ENCODE peak calls at places on chromosomes 7 and 10, in five cellular contexts. X is colonic mucosa, V is astrocyte, E is SK-N-SH, K is transverse colon. J is an unnamed sample. For H3K4me1, the result is how much of the 10 kb centered on the place peaks cover.

GRCh38 chr7:152054377-152055230 is 29.1 kb downstream of the GALNT11 start:
- DNase-seq in V (peak), X (no peak), E (no peak), K (no peak), J (peak)

GRCh38 chr10:50937230-50937907 is 51.9 kb upstream of the A1CF start:
- DNase-seq in K (no peak), E (peak), X (peak), V (peak), J (no peak)

GRCh38 chr10:80281292-80281691 is 8.2 kb downstream of the MAT1A start:
- DNase-seq in E (no peak), K (no peak), X (peak), V (no peak), J (no peak)

GRCh38 chr10:80271416-80271815 is 18.0 kb downstream of the MAT1A start:
- DNase-seq in E (no peak), X (no peak), K (no peak), V (no peak), J (no peak)

GRCh38 chr10:99427566-99428150 is 2.8 kb downstream of the GOT1 start:
- DNase-seq in X (no peak), K (no peak), E (no peak), V (no peak), J (no peak)

GRCh38 chr10:91343010-91343409 is 67.1 kb upstream of the HECTD2 start:
- DNase-seq in V (no peak), E (no peak), K (no peak), X (no peak), J (no peak)

GRCh38 chr7:108584211-108584610 is 14.5 kb downstream of the DNAJB9 start:
- DNase-seq in X (no peak), E (no peak), K (no peak), V (no peak), J (no peak)

GRCh38 chr7:103348452-103348851 is 1.0 kb downstream of the PSMC2 start:
- DNase-seq in V (no peak), X (no peak), K (no peak), E (no peak), J (no peak)

GRCh38 chr10:80909254-80909653 is 371.6 kb downstream of the SH2D4B start:
- DNase-seq in V (no peak), K (no peak), X (no peak), E (no peak), J (no peak)

GRCh38 chr10:117007080-117007479 is 2.1 kb upstream of the SHTN1 start:
- DNase-seq in K (no peak), X (no peak), V (peak), E (peak), J (no peak)

GRCh38 chr10:15809450-15809849 is 50.9 kb downstream of the MINDY3 start:
- DNase-seq in K (no peak), V (no peak), X (no peak), E (no peak), J (no peak)

GRCh38 chr10:76209135-76209534 is 777.7 kb downstream of the LRMDA start:
- DNase-seq in E (no peak), X (no peak), V (no peak), K (no peak), J (no peak)

GRCh38 chr10:102628451-102628911 is 15.8 kb upstream of the TRIM8 start:
- DNase-seq in K (no peak), X (no peak), V (no peak), E (peak), J (peak)

GRCh38 chr10:62853710-62854109 is 37.5 kb upstream of the EGR2 start:
- DNase-seq in E (no peak), V (no peak), K (no peak), X (no peak), J (no peak)

GRCh38 chr7:45186261-45186813 is 28.7 kb downstream of the RAMP3 start:
- DNase-seq in K (no peak), X (no peak), V (no peak), E (no peak), J (no peak)

GRCh38 chr10:70619271-70620019 is 16.9 kb upstream of the PRF1 start:
- DNase-seq in V (peak), E (no peak), X (no peak), K (no peak), J (no peak)

GRCh38 chr7:142357953-142358520 is 100.2 kb upstream of the PRSS58 start:
- DNase-seq in X (peak), E (peak), K (peak), V (peak), J (no peak)

GRCh38 chr10:93075369-93076221 is 1.9 kb downstream of the CYP26A1 start:
- DNase-seq in E (no peak), V (no peak), K (no peak), X (no peak), J (no peak)

GRCh38 chr10:71542476-71542875 is 145.8 kb downstream of the CDH23 start:
- DNase-seq in X (no peak), K (no peak), E (peak), V (no peak), J (no peak)

GRCh38 chr7:1042161-1042833 is 2.0 kb upstream of the GPR146 start:
- DNase-seq in V (no peak), E (no peak), K (no peak), X (no peak), J (no peak)

GRCh38 chr7:74206589-74207120 is 3.2 kb upstream of the LAT2 start:
- DNase-seq in V (peak), K (peak), E (peak), X (peak), J (peak)

GRCh38 chr7:83162402-83163256 is at the start of gene PCLO:
- DNase-seq in X (peak), V (peak), K (peak), E (peak), J (peak)

GRCh38 chr7:84492565-84493034 is 298.0 kb upstream of the SEMA3A start:
- DNase-seq in V (no peak), E (peak), X (no peak), K (no peak), J (no peak)

GRCh38 chr7:84490661-84491060 is 296.1 kb upstream of the SEMA3A start:
- DNase-seq in K (no peak), E (no peak), V (peak), X (no peak), J (no peak)

GRCh38 chr7:84497873-84498272 is 303.3 kb upstream of the SEMA3A start:
- DNase-seq in V (peak), K (no peak), X (no peak), E (no peak), J (no peak)

DNA sequence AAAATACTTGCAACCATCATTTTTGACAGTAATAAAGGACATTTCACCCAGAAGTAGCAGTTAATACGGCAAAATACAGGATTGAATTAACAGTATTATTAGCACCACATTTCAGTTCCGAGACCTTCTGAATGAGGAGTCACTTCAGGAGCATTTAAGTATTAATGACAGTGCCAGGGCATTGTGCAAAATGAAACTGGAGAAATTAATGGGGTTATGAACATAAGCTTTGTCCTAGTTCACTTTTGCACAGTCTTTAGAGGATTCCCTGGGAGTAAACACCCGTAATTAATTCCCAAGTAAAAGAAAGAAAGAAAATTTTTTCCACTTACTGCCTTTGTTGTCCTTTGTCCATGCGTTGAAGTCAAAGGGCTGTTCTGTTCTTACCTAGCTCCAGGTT is 297.5 kb upstream of the SEMA3A start:
- DNase-seq in V (no peak), K (no peak), X (no peak), E (no peak), J (no peak)
- H3K4me3 ChIP-seq in V (no peak), K (no peak), X (no peak), E (peak), J (no peak)

DNA sequence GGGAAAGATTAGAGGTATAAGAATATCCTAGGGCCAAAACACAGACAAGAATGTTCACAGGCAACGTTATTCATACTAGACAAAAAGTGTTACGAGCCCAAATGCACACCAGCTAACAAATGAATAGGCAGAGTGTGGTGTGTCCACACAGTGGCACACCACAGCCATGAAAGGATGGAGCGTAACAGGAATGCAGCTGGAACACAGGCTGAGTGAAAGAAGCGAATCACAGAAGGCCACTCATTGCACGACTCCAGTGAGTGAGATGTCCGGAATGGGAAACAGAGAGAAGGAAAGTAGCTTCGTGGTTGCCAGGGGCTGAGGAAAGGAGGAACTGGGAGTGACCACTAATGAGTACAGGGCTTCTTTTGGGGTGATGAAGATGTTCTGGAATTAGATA is 198.8 kb downstream of the TNS3 start:
- DNase-seq in E (no peak), K (peak), X (no peak), V (peak), J (no peak)
- H3K4me1 ChIP-seq in E (under half), K (under half), X (under half), V (under half), J (under half)

GRCh38 chr7:33814958-33815735 is 90.2 kb upstream of the BMPER start:
- DNase-seq in K (no peak), E (no peak), V (no peak), X (no peak), J (no peak)
- H3K27ac ChIP-seq in K (no peak), E (no peak), V (no peak), X (no peak), J (peak)

GRCh38 chr7:28646371-28647075 is 234.2 kb downstream of the CREB5 start:
- DNase-seq in K (no peak), X (no peak), V (no peak), E (no peak), J (no peak)

GRCh38 chr7:28641752-28642546 is 229.6 kb downstream of the CREB5 start:
- DNase-seq in K (no peak), E (no peak), V (no peak), X (no peak), J (no peak)

GRCh38 chr7:28647076-28647421 is 234.7 kb downstream of the CREB5 start:
- DNase-seq in X (no peak), K (no peak), E (no peak), V (no peak), J (no peak)

GRCh38 chr7:28645866-28646265 is 233.5 kb downstream of the CREB5 start:
- DNase-seq in X (no peak), V (no peak), E (no peak), K (no peak), J (no peak)

DNA sequence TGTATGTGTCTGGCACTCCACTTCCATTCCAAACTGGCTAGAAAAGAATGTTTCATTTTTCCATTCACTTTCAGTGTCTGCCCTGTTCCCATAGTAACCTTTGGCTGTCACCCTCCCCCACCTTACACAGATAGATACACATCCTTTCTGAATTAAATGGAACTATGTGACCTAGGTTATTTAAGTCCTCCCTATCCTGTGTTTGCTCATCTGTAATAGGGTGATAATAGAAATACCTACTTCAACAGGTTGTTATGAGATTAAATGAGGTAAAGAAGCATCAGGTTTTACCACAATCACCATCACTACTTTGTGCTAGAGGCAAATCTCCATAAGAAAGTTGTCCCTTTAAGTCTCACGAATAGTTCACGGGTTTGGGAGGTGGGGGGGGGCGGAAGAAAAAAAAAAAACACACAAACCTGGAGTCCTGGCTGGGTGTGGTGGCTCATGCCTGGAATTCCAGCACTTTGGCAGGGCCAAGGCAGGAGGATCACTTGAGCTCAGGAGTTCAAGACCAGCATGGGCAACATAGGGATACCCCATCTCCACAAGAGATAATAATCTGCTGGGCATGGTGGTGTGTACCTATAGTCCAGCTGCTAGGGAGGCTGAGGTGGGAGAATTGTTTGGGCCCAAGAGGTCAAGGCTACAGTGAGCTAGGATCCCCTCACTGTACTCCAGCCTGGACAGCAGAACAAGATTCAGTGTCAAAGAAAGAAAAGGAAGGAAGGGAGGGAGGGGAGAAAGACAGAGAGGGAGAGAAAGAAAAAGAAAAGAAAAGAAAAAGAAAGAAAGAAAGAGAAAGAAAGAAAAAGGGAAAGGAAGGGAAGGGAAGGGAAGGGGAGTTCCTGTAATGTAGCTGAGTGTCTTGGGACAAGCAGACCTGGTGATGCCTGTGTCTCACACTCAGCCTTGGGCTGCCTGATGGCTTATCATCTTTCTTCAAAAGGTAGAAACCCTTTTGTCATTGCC is 231.3 kb downstream of the CREB5 start:
- DNase-seq in K (no peak), V (no peak), X (no peak), E (no peak), J (no peak)
- H3K4me3 ChIP-seq in K (no peak), V (no peak), X (no peak), E (no peak), J (no peak)

GRCh38 chr7:50305697-50306300 is 1.3 kb downstream of the IKZF1 start:
- DNase-seq in X (no peak), V (no peak), E (no peak), K (no peak), J (no peak)

GRCh38 chr7:50304911-50305621 is 550 bp downstream of the IKZF1 start:
- DNase-seq in V (no peak), X (no peak), E (peak), K (peak), J (no peak)

GRCh38 chr7:50308301-50309129 is 4.0 kb downstream of the IKZF1 start:
- DNase-seq in X (no peak), V (no peak), K (no peak), E (no peak), J (no peak)

GRCh38 chr7:50307368-50308012 is 3.0 kb downstream of the IKZF1 start:
- DNase-seq in K (peak), X (no peak), V (no peak), E (no peak), J (no peak)

GRCh38 chr7:50306491-50307367 is 2.2 kb downstream of the IKZF1 start:
- DNase-seq in K (no peak), X (no peak), E (no peak), V (no peak), J (no peak)
- H3K4me1 ChIP-seq in K (under half), X (under half), E (under half), V (under half), J (under half)

J was measured in heart right ventricle.